ENCODE peak calls at places on chromosomes 12 and 14, in six cellular contexts. J, F, S, B, Y and Z are unnamed samples.

GRCh38 chr12:46148706-46149463 is 120.0 kb downstream of the SLC38A1 start:
- DNase-seq in J (no peak), F (no peak), S (no peak), B (no peak), Y (no peak), Z (no peak)

GRCh38 chr14:42523656-42524055 is 917.0 kb downstream of the LRFN5 start:
- DNase-seq in J (no peak), F (no peak), S (no peak), B (no peak), Y (no peak), Z (no peak)

GRCh38 chr14:71733210-71733883 is 198.9 kb upstream of the RGS6 start:
- DNase-seq in J (no peak), F (peak), S (peak), B (no peak), Y (no peak), Z (no peak)

GRCh38 chr14:75933712-75934296 is 48.0 kb downstream of the TGFB3 start:
- DNase-seq in J (no peak), F (no peak), S (no peak), B (no peak), Y (no peak), Z (no peak)

GRCh38 chr14:68650403-68650994 is 142.4 kb downstream of the ZFP36L1 start:
- DNase-seq in J (no peak), F (no peak), S (no peak), B (no peak), Y (no peak), Z (no peak)

GRCh38 chr12:89236748-89237428 is 115.4 kb downstream of the DUSP6 start:
- DNase-seq in J (no peak), F (peak), S (peak), B (no peak), Y (no peak), Z (no peak)

GRCh38 chr12:78062781-78063180 is 232.1 kb downstream of the NAV3 start:
- DNase-seq in J (peak), F (peak), S (peak), B (no peak), Y (no peak), Z (no peak)

GRCh38 chr14:103872492-103873113 is 25.2 kb upstream of the PPP1R13B start:
- DNase-seq in J (no peak), F (no peak), S (no peak), B (peak), Y (no peak), Z (no peak)

GRCh38 chr12:75661927-75662326 is 150.5 kb upstream of the KRR1 start:
- DNase-seq in J (no peak), F (peak), S (peak), B (no peak), Y (no peak), Z (no peak)

GRCh38 chr12:16573652-16574077 is 32.3 kb downstream of the LMO3 start:
- DNase-seq in J (no peak), F (peak), S (no peak), B (no peak), Y (no peak), Z (peak)

GRCh38 chr12:42213954-42214426 is 24.1 kb downstream of the YAF2 start:
- DNase-seq in J (peak), F (peak), S (no peak), B (no peak), Y (peak), Z (peak)

GRCh38 chr12:14416658-14417057 is 51.2 kb downstream of the ATF7IP start:
- DNase-seq in J (peak), F (peak), S (peak), B (no peak), Y (peak), Z (no peak)

GRCh38 chr14:73887116-73887490 is 444 bp downstream of the ZNF410 start:
- DNase-seq in J (no peak), F (peak), S (no peak), B (no peak), Y (peak), Z (no peak)

GRCh38 chr12:122021193-122021821 is 377 bp upstream of the BCL7A start:
- DNase-seq in J (no peak), F (no peak), S (no peak), B (peak), Y (peak), Z (no peak)

GRCh38 chr12:81811066-81811777 is 52.1 kb upstream of the PPFIA2 start:
- DNase-seq in J (no peak), F (no peak), S (peak), B (no peak), Y (no peak), Z (no peak)

GRCh38 chr12:116520801-116521471 is 38.2 kb upstream of the MAP1LC3B2 start:
- DNase-seq in J (no peak), F (peak), S (no peak), B (no peak), Y (no peak), Z (no peak)

GRCh38 chr12:38538319-38538718 is 221.7 kb downstream of the ALG10B start:
- DNase-seq in J (no peak), F (no peak), S (no peak), B (no peak), Y (no peak), Z (no peak)

GRCh38 chr12:12642916-12643315 is 31.2 kb downstream of the CREBL2 start:
- DNase-seq in J (no peak), F (no peak), S (no peak), B (no peak), Y (no peak), Z (no peak)

GRCh38 chr14:45610303-45610702 is 357.3 kb upstream of the MIS18BP1 start:
- DNase-seq in J (no peak), F (no peak), S (no peak), B (no peak), Y (peak), Z (no peak)

GRCh38 chr12:77122236-77122635 is 56.9 kb upstream of the E2F7 start:
- DNase-seq in J (no peak), F (peak), S (peak), B (no peak), Y (no peak), Z (no peak)

GRCh38 chr12:617304-617915 is 45.8 kb downstream of the NINJ2 start:
- DNase-seq in J (peak), F (peak), S (no peak), B (no peak), Y (no peak), Z (peak)